ENCODE peak calls at places on chromosome 9, in six cellular contexts. K, N, V, S, A and I are unnamed samples.

GRCh38 chr9:91138760-91139159 is 223.0 kb downstream of the AUH start:
- DNase-seq in K (no peak), N (no peak), V (no peak), S (no peak), A (no peak), I (no peak)

GRCh38 chr9:88322906-88323566 is 65.2 kb upstream of the SPIN1 start:
- DNase-seq in K (peak; percentile 42), N (no peak), V (no peak), S (peak; percentile 90), A (peak; percentile 26), I (peak; percentile 4)

GRCh38 chr9:110748251-110748893 is 79.8 kb downstream of the MUSK start:
- DNase-seq in K (no peak), N (no peak), V (no peak), S (no peak), A (no peak), I (no peak)

GRCh38 chr9:32992596-32993238 is 8.7 kb downstream of the APTX start:
- DNase-seq in K (no peak), N (no peak), V (no peak), S (no peak), A (no peak), I (no peak)

GRCh38 chr9:132144708-132145365 is 17.0 kb upstream of the NTNG2 start:
- DNase-seq in K (no peak), N (no peak), V (no peak), S (no peak), A (no peak), I (no peak)

GRCh38 chr9:132026932-132027585 is 52.6 kb downstream of the MED27 start:
- DNase-seq in K (no peak), N (no peak), V (no peak), S (no peak), A (no peak), I (no peak)

GRCh38 chr9:14221558-14221957 is 92.4 kb downstream of the NFIB start:
- DNase-seq in K (no peak), N (no peak), V (no peak), S (no peak), A (no peak), I (no peak)

GRCh38 chr9:88425538-88425950 is 37.3 kb downstream of the SPIN1 start:
- DNase-seq in K (no peak), N (no peak), V (no peak), S (no peak), A (no peak), I (no peak)

GRCh38 chr9:121651295-121652036 is at the start of gene DAB2IP:
- DNase-seq in K (no peak), N (peak; percentile 82), V (peak; percentile 76), S (no peak), A (peak; percentile 65), I (peak; percentile 84)

GRCh38 chr9:120402741-120403542 is 177.0 kb downstream of the CDK5RAP2 start:
- DNase-seq in K (no peak), N (no peak), V (no peak), S (no peak), A (no peak), I (peak; percentile 46)

GRCh38 chr9:33172256-33172678 is 5.1 kb upstream of the B4GALT1 start:
- DNase-seq in K (no peak), N (no peak), V (no peak), S (no peak), A (no peak), I (no peak)

GRCh38 chr9:125400725-125401124 is 139.1 kb downstream of the GAPVD1 start:
- DNase-seq in K (no peak), N (no peak), V (no peak), S (no peak), A (no peak), I (no peak)

DNA sequence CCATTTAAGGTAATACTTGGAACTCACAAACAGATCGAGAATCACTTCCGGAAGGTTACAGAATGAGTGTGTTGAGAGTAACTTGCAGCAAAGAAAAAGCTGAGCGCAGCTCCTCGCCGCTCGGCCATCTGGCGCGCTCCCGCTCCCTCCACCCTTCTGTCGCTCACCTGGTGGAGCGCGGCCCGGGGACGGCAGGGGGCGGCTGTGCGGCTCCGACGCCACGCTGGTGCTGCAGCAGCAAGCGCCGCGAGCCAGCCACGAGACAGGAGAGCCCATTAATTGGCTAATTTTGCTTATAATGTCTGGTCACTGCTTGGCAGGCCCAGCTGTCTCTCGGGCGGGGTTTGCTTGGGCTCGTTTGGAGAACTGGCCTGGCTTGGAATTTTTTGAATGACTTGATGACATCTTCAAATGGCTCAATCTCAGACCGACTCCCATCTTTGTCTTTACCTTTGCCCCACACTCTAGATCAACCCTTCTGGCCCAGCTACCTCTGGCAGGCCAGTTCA is 601.8 kb downstream of the CCDC171 start:
- DNase-seq in K (peak; percentile 14), N (peak; percentile 67), V (peak; percentile 74), S (peak; percentile 69), A (peak; percentile 43), I (no peak)
- TF ChIP-seq CTCF in K (no peak), N (no peak), V (peak; percentile 36), S (peak; percentile 50), A (peak; percentile 41), I (peak; percentile 31)

DNA sequence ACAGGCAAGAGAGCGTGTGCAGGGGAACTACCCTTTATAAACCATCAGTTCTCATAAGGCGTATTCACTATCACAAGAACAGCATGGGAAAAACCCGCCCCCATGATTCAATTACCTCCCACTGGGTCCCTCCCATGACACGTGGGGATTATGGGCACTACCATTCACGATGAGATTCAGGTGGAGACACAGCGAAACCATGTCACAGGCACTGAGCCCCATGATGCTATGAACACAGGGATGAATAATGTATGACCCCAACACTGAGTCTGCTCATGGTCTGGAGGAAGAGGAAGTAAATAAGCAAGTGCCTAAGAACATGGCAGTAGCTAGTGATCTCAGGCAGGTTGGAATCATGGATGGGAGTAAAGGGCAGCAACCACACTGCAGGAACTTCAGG is 281.0 kb upstream of the ZNF462 start:
- DNase-seq in K (no peak), N (no peak), V (no peak), S (no peak), A (no peak), I (no peak)
- TF ChIP-seq CTCF in K (no peak), N (no peak), V (no peak), S (no peak), A (no peak), I (no peak)

GRCh38 chr9:134663753-134664415 is 22.3 kb downstream of the COL5A1 start:
- DNase-seq in K (no peak), N (peak; percentile 33), V (no peak), S (no peak), A (no peak), I (peak; percentile 65)
- TF ChIP-seq CTCF in K (no peak), N (no peak), V (no peak), S (no peak), A (no peak), I (no peak)

GRCh38 chr9:75855509-75855908 is 35.0 kb upstream of the PCSK5 start:
- DNase-seq in K (no peak), N (no peak), V (no peak), S (peak; percentile 43), A (peak; percentile 18), I (no peak)
- TF ChIP-seq CTCF in K (no peak), N (no peak), V (no peak), S (peak; percentile 49), A (peak; percentile 53), I (no peak)

DNA sequence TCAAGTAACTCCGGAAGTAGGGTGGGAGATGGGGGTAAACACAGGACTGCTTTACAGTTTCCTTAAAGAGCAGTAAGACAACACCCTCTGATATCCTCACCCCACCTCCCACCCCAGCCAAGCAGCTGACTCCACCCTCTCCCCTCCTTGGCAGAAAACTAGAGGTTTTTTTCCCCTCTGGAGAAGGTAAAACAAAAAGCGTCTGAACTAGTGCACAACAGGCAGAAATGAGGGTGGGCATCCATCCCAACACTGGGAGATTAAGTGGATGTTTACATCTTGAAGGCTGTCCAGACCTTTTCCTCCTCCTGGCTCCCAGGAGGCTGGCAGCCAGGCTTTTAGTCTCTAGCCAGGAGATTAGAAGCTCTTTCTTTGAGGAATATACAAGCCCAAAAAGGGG is 13.9 kb upstream of the CTNNAL1 start:
- DNase-seq in K (no peak), N (peak; percentile 69), V (no peak), S (no peak), A (no peak), I (no peak)
- TF ChIP-seq CTCF in K (no peak), N (no peak), V (no peak), S (no peak), A (no peak), I (no peak)

GRCh38 chr9:69748304-69748703 is 11.5 kb downstream of the PTAR1 start:
- DNase-seq in K (no peak), N (no peak), V (no peak), S (no peak), A (no peak), I (no peak)

GRCh38 chr9:69744688-69745380 is 15.0 kb downstream of the PTAR1 start:
- DNase-seq in K (no peak), N (no peak), V (no peak), S (no peak), A (no peak), I (no peak)

GRCh38 chr9:69745716-69746538 is 13.9 kb downstream of the PTAR1 start:
- DNase-seq in K (no peak), N (no peak), V (no peak), S (no peak), A (no peak), I (no peak)

GRCh38 chr9:69750085-69750484 is 9.7 kb downstream of the PTAR1 start:
- DNase-seq in K (no peak), N (no peak), V (no peak), S (no peak), A (no peak), I (no peak)

DNA sequence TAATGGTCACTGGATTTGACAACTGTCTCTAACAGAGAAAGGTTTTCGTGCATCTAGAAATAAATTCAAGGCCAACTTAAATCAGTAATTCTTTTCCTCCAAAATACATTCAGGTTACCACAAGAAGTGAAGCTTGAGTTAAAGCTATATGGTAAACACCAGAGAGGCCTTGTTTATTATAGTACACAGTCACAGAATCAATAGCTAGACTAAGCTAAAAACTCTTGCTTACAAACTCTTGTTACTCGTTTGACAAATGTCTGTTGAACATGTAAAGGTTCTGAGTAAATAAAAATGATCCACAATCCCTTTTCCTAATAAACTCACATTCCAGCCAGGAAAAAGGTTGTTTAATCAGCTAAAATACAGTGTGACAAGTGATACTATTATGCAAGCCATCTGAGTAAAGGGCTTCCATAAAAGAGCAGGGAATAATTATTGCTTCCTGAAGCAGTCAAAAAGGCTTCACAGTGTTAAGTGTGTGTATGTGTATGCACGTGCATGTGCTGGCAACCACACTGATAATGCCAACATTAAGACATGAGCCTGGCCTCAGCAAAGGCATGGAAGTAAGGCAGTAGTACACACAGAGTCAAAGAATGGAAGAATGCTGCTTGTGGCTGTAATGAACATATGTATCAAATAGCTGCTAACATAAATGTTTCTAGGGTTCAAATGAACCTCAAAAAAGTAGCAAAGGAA is 12.8 kb downstream of the PTAR1 start:
- DNase-seq in K (no peak), N (no peak), V (no peak), S (no peak), A (no peak), I (no peak)
- TF ChIP-seq CTCF in K (no peak), N (no peak), V (no peak), S (no peak), A (no peak), I (no peak)

DNA sequence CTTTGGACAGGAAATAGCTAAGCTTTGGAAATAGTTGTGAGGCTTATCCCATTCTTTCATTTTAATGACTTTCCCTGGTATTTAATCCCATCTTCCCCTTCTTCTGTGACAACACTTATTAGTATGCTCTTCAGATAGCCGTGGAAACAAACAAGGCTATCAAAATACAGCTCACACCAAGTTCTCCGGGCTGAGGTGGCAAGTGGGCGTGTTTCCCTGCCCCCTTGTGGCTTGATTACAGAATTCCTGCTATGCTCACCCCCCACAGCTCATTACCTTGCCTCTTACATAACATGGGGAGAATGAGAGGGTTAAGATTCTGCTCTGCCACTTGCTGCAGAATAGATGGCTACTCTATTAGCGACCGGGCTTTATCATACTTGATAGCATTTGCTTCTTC is 437.1 kb upstream of the TLE4 start:
- DNase-seq in K (no peak), N (no peak), V (no peak), S (no peak), A (no peak), I (no peak)
- TF ChIP-seq CTCF in K (no peak), N (no peak), V (no peak), S (no peak), A (no peak), I (no peak)